ENCODE peak calls at places on chromosomes 1 and 21, in six cellular contexts. R is AG04449, X is transverse colon, W is ovary, Y is foreskin fibroblast, B is epithelial cell of esophagus. M is an unnamed sample.
A peak's percentile ranks its signal among the peaks of the same experiment; 100 is the strongest.

GRCh38 chr21:38733973-38734546 is 71.7 kb upstream of the ETS2 start:
- DNase-seq in R (peak; percentile 5), W (peak; percentile 84), B (peak; percentile 59), X (peak; percentile 93), Y (peak; percentile 66), M (peak; percentile 98)

GRCh38 chr1:113780363-113781146 is 21.3 kb upstream of the PHTF1 start:
- DNase-seq in B (no peak), R (no peak), X (no peak), Y (no peak), W (no peak), M (no peak)

GRCh38 chr1:109160054-109160840 is 46.3 kb downstream of the ELAPOR1 start:
- DNase-seq in Y (no peak), R (no peak), X (no peak), W (no peak), B (no peak), M (no peak)

GRCh38 chr1:39954261-39954869 is 580 bp upstream of the MFSD2A start:
- DNase-seq in X (no peak), B (no peak), Y (no peak), W (no peak), R (no peak), M (no peak)

GRCh38 chr1:155968670-155969069 is 9.7 kb downstream of the ARHGEF2 start:
- DNase-seq in Y (no peak), X (no peak), R (no peak), B (no peak), W (peak; percentile 54), M (no peak)

GRCh38 chr1:221045842-221046831 is 166.9 kb downstream of the HLX start:
- DNase-seq in W (no peak), X (no peak), R (no peak), Y (no peak), B (no peak), M (no peak)

GRCh38 chr21:18298228-18298627 is 53.6 kb downstream of the CHODL start:
- DNase-seq in B (no peak), X (no peak), W (no peak), Y (no peak), R (no peak), M (no peak)

GRCh38 chr1:172551279-172551678 is 18.3 kb downstream of the SUCO start:
- DNase-seq in X (no peak), W (no peak), B (no peak), R (no peak), Y (no peak), M (no peak)

GRCh38 chr1:200454425-200454824 is 44.6 kb upstream of the ZNF281 start:
- DNase-seq in W (no peak), X (no peak), Y (no peak), R (no peak), B (no peak), M (no peak)

GRCh38 chr1:232335751-232336274 is 294.1 kb downstream of the SIPA1L2 start:
- DNase-seq in B (no peak), Y (no peak), R (no peak), X (no peak), W (no peak), M (no peak)

GRCh38 chr1:101520302-101520701 is 283.5 kb downstream of the S1PR1 start:
- DNase-seq in X (peak; percentile 7), R (no peak), W (no peak), Y (peak; percentile 12), B (peak; percentile 61), M (peak; percentile 29)

GRCh38 chr1:214400136-214400535 is 119.2 kb downstream of the SMYD2 start:
- DNase-seq in X (no peak), B (no peak), Y (no peak), W (no peak), R (no peak), M (no peak)

GRCh38 chr1:230878584-230878975 is 10.3 kb upstream of the C1orf198 start:
- DNase-seq in B (no peak), R (peak; percentile 98), X (no peak), Y (peak; percentile 89), W (no peak), M (peak; percentile 28)

GRCh38 chr1:218459878-218460277 is 114.7 kb downstream of the TGFB2 start:
- DNase-seq in R (no peak), W (peak; percentile 22), Y (peak; percentile 77), X (no peak), B (peak; percentile 70), M (no peak)

GRCh38 chr1:248807067-248807737 is 18.5 kb downstream of the SH3BP5L start:
- DNase-seq in R (no peak), X (peak; percentile 74), Y (no peak), B (peak; percentile 42), W (no peak), M (peak; percentile 65)

DNA sequence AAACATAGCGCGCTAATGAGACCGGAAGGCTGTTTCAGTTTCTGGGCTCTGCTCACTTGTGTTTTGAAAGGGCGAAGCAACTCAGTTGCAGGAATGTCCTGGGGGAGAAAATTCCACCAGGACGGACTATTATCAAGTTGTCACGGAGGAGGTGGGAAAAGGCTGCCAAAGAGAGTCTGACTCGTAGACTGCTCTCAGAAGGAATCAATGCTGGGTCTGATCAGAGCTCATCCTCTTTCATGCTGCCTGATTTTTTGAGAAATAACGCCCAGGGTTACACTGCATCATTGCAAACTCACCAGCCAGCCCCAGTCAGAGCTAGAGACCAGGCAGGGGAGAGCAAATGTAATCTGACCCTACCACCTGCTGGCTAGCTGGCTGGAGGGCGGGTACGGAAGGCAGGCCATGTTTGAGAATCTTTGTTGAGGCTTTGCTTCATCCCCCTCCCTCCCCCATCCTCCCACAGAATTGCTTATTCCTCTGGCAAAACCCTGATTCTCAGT is 36.4 kb upstream of the BCL9 start:
- DNase-seq in Y (no peak), B (no peak), X (no peak), R (no peak), W (peak; percentile 63), M (peak; percentile 63)
- TF ChIP-seq CTCF in Y (no peak), B (no peak), X (no peak), R (no peak), W (no peak), M (no peak)

GRCh38 chr1:160781129-160781808 is 14.7 kb upstream of the LY9 start:
- DNase-seq in R (no peak), Y (no peak), W (no peak), B (peak; percentile 81), X (peak; percentile 78), M (no peak)

GRCh38 chr1:160778976-160779375 is 17.0 kb upstream of the LY9 start:
- DNase-seq in W (no peak), R (no peak), B (no peak), X (no peak), Y (no peak), M (no peak)

GRCh38 chr1:160780398-160780755 is 15.6 kb upstream of the LY9 start:
- DNase-seq in W (no peak), Y (no peak), X (no peak), B (peak; percentile 40), R (no peak), M (no peak)

GRCh38 chr1:160777486-160778089 is 18.4 kb upstream of the LY9 start:
- DNase-seq in X (peak; percentile 49), W (no peak), Y (no peak), R (no peak), B (peak; percentile 68), M (peak; percentile 32)

GRCh38 chr1:160779662-160780397 is 16.1 kb upstream of the LY9 start:
- DNase-seq in B (no peak), X (peak; percentile 38), R (no peak), Y (no peak), W (no peak), M (peak; percentile 49)
- TF ChIP-seq CTCF in B (peak; percentile 22), X (peak; percentile 27), R (no peak), Y (no peak), W (no peak), M (peak; percentile 49)

GRCh38 chr21:33892853-33893252 is 22.8 kb downstream of the ATP5PO start:
- DNase-seq in Y (no peak), B (no peak), X (no peak), R (no peak), W (no peak), M (peak; percentile 24)
- TF ChIP-seq CTCF in Y (no peak), B (no peak), X (no peak), R (no peak), W (no peak), M (peak; percentile 12)

GRCh38 chr1:83512371-83513004 is 486.4 kb downstream of the TTLL7 start:
- DNase-seq in X (no peak), W (no peak), Y (no peak), R (no peak), B (no peak), M (no peak)
- TF ChIP-seq CTCF in X (no peak), W (no peak), Y (no peak), R (no peak), B (no peak), M (no peak)

DNA sequence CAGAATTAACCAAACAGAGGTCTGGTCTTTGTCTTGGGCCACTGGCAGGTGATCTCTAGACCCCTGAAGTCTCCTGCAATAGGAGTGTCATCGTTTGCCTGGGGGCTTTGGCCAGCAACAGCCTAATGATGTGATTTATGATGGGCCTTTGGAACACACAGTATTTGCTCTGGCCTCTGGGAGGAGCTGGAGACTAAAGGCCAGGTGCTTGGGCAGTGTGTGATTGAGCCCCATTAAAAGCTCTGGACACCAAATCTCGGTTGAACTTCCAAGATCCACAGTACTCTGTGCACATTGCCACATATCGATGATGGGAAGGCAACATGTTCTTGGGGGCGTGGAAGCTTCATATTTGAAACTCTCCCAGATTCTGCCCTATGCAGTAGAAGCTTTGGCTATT is 32.0 kb upstream of the TLR5 start:
- DNase-seq in R (no peak), W (no peak), X (no peak), Y (no peak), B (peak; percentile 38), M (peak; percentile 32)
- TF ChIP-seq CTCF in R (peak; percentile 1), W (no peak), X (no peak), Y (no peak), B (peak; percentile 31), M (peak; percentile 30)

M was measured in nephron progenitor cell.